ENCODE peak calls at places on chromosomes 4 and X, in four cellular contexts. S is fibroblast of lung, P is left colon, L is AML-193. E is an unnamed sample.

GRCh38 chr4:145285928-145286327 is 105.5 kb upstream of the OTUD4 start:
- DNase-seq in S (no peak), L (no peak), P (no peak), E (peak; percentile 69)

GRCh38 chrX:110061138-110061537 is 58.2 kb downstream of the TMEM164 start:
- DNase-seq in S (no peak), P (no peak), L (no peak), E (peak; percentile 1)

GRCh38 chrX:46326161-46326560 is 219.1 kb downstream of the ZNF674 start:
- DNase-seq in S (peak; percentile 12), P (no peak), L (no peak), E (peak; percentile 38)

GRCh38 chr4:26590639-26591038 is 6.8 kb downstream of the TBC1D19 start:
- DNase-seq in P (no peak), S (no peak), L (no peak), E (no peak)

GRCh38 chr4:98976716-98977115 is 18.8 kb upstream of the METAP1 start:
- DNase-seq in S (no peak), L (no peak), P (no peak), E (no peak)

GRCh38 chr4:109733728-109734127 is 3.9 kb upstream of the PLA2G12A start:
- DNase-seq in L (no peak), P (no peak), S (no peak), E (no peak)

GRCh38 chr4:24965627-24966026 is 52.8 kb upstream of the CCDC149 start:
- DNase-seq in S (peak; percentile 4), P (no peak), L (no peak), E (no peak)

GRCh38 chr4:16253127-16253960 is 27.1 kb upstream of the TAPT1 start:
- DNase-seq in S (peak; percentile 81), P (no peak), L (no peak), E (peak; percentile 59)

GRCh38 chr4:101244349-101244748 is 103.0 kb downstream of the PPP3CA start:
- DNase-seq in L (no peak), S (no peak), P (no peak), E (no peak)

GRCh38 chrX:17552251-17552650 is 177.3 kb downstream of the NHS start:
- DNase-seq in S (no peak), L (no peak), P (no peak), E (peak; percentile 13)

GRCh38 chr4:24973471-24974251 is 57.1 kb downstream of the LGI2 start:
- DNase-seq in P (peak; percentile 36), S (no peak), L (no peak), E (no peak)

GRCh38 chrX:150769408-150769807 is 76.2 kb downstream of the MTMR1 start:
- DNase-seq in L (no peak), P (no peak), S (no peak), E (no peak)

GRCh38 chrX:39896951-39897740 is 200.6 kb downstream of the BCOR start:
- DNase-seq in S (peak; percentile 67), L (no peak), P (no peak), E (peak; percentile 68)

GRCh38 chr4:148444296-148445070 is 2.3 kb upstream of the NR3C2 start:
- DNase-seq in S (no peak), P (peak; percentile 55), L (no peak), E (peak; percentile 5)

GRCh38 chrX:136780738-136781137 is at the start of gene ARHGEF6:
- DNase-seq in S (peak; percentile 9), P (peak; percentile 16), L (peak; percentile 70), E (no peak)

GRCh38 chr4:2867758-2868491 is 24.3 kb downstream of the ADD1 start:
- DNase-seq in P (no peak), L (no peak), S (peak; percentile 61), E (peak; percentile 77)

GRCh38 chr4:94306713-94307112 is 35.9 kb downstream of the HPGDS start:
- DNase-seq in L (no peak), S (no peak), P (no peak), E (no peak)

GRCh38 chr4:155666701-155667537 is at the start of gene GUCY1A1:
- DNase-seq in S (no peak), L (no peak), P (peak; percentile 22), E (peak; percentile 58)

GRCh38 chrX:49110417-49110816 is 13.1 kb downstream of the GPKOW start:
- DNase-seq in S (no peak), L (no peak), P (no peak), E (no peak)

GRCh38 chr4:110480741-110481271 is 4.9 kb downstream of the ENPEP start:
- DNase-seq in P (no peak), S (peak; percentile 27), L (no peak), E (no peak)

GRCh38 chr4:52299120-52299519 is 248.0 kb downstream of the SPATA18 start:
- DNase-seq in L (no peak), P (no peak), S (peak; percentile 11), E (no peak)

GRCh38 chr4:55183926-55184599 is 58.7 kb upstream of the KDR start:
- DNase-seq in L (no peak), P (no peak), S (peak; percentile 92), E (peak; percentile 95)

GRCh38 chr4:37951465-37952352 is 8.5 kb upstream of the PTTG2 start:
- DNase-seq in P (no peak), S (no peak), L (peak; percentile 59), E (no peak)

GRCh38 chr4:76781698-76782595 is 116.0 kb downstream of the SOWAHB start:
- DNase-seq in S (peak; percentile 95), L (no peak), P (no peak), E (peak; percentile 99)

GRCh38 chr4:85808104-85808503 is 333.2 kb downstream of the ARHGAP24 start:
- DNase-seq in S (no peak), L (no peak), P (no peak), E (no peak)

GRCh38 chr4:169009281-169010124 is 552 bp downstream of the CBR4 start:
- DNase-seq in L (peak; percentile 27), S (peak; percentile 70), P (peak; percentile 78), E (peak; percentile 74)

GRCh38 chrX:135411893-135412292 is 9.9 kb upstream of the SMIM10L2A start:
- DNase-seq in S (peak; percentile 27), P (no peak), L (no peak), E (peak; percentile 21)

GRCh38 chrX:85020216-85020615 is 16.5 kb downstream of the APOOL start:
- DNase-seq in S (no peak), L (no peak), P (no peak), E (no peak)

GRCh38 chr4:156329779-156330178 is 376.1 kb upstream of the CTSO start:
- DNase-seq in P (no peak), L (peak; percentile 62), S (no peak), E (no peak)

GRCh38 chrX:140589657-140590056 is 84.8 kb upstream of the SOX3 start:
- DNase-seq in L (no peak), P (no peak), S (no peak), E (no peak)

GRCh38 chr4:33149658-33150057 is 2429.5 kb downstream of the PCDH7 start:
- DNase-seq in L (no peak), P (no peak), S (no peak), E (no peak)

GRCh38 chrX:130330706-130331105 is 9.0 kb upstream of the SLC25A14 start:
- DNase-seq in P (peak; percentile 62), S (peak; percentile 47), L (no peak), E (peak; percentile 49)

GRCh38 chr4:57162499-57163019 is 52.4 kb upstream of the IGFBP7 start:
- DNase-seq in L (no peak), P (no peak), S (no peak), E (no peak)

GRCh38 chrX:138885886-138886285 is 174.4 kb upstream of the FGF13 start:
- DNase-seq in S (peak; percentile 21), P (no peak), L (no peak), E (peak; percentile 0)

E was measured in mesenchymal stem cell.